ENCODE peak calls at places on chromosomes 5 and 9, in nine cellular contexts. One of them, this sample, is unnamed.

GRCh38 chr5:142316681-142317080 is 8.1 kb downstream of the SPRY4 start:
- DNase-seq in central memory CD4-positive, alpha-beta T cell: no peak
- DNase-seq in KBM-7: no peak
- DNase-seq in activated gamma-delta T cell treated with Interleukin-2 at 50 U/mL for 16 hours: no peak
- DNase-seq in stimulated activated CD8-positive, alpha-beta memory T cell treated with anti-CD3 and anti-CD28 coated beads, Interleukin-7, amount 100 ng/mL, for 1 hour: no peak
- DNase-seq in nucleus accumbens: no peak
- DNase-seq in SK-MEL-5: no peak
- DNase-seq in activated CD4-positive, alpha-beta T cell treated with anti-CD3 and anti-CD28 coated beads, Interleukin-2, amount 50 U/mL, for 1 hour: no peak
- DNase-seq in stimulated activated CD4-positive, alpha-beta T cell treated with anti-CD3 and anti-CD28 coated beads, TNF-alpha, amount 100 ng/mL, for 1 hour: no peak
- DNase-seq in this sample: no peak

GRCh38 chr5:136064510-136064909 is 35.7 kb downstream of the TGFBI start:
- DNase-seq in nucleus accumbens: no peak
- DNase-seq in stimulated activated CD4-positive, alpha-beta T cell treated with anti-CD3 and anti-CD28 coated beads, TNF-alpha, amount 100 ng/mL, for 1 hour: no peak
- DNase-seq in central memory CD4-positive, alpha-beta T cell: no peak
- DNase-seq in stimulated activated CD8-positive, alpha-beta memory T cell treated with anti-CD3 and anti-CD28 coated beads, Interleukin-7, amount 100 ng/mL, for 1 hour: no peak
- DNase-seq in activated gamma-delta T cell treated with Interleukin-2 at 50 U/mL for 16 hours: no peak
- DNase-seq in activated CD4-positive, alpha-beta T cell treated with anti-CD3 and anti-CD28 coated beads, Interleukin-2, amount 50 U/mL, for 1 hour: no peak
- DNase-seq in SK-MEL-5: peak
- DNase-seq in KBM-7: no peak
- DNase-seq in this sample: no peak

GRCh38 chr5:159106193-159106568 is 6.5 kb upstream of the EBF1 start:
- DNase-seq in central memory CD4-positive, alpha-beta T cell: no peak
- DNase-seq in activated CD4-positive, alpha-beta T cell treated with anti-CD3 and anti-CD28 coated beads, Interleukin-2, amount 50 U/mL, for 1 hour: no peak
- DNase-seq in nucleus accumbens: no peak
- DNase-seq in activated gamma-delta T cell treated with Interleukin-2 at 50 U/mL for 16 hours: no peak
- DNase-seq in SK-MEL-5: no peak
- DNase-seq in KBM-7: no peak
- DNase-seq in stimulated activated CD8-positive, alpha-beta memory T cell treated with anti-CD3 and anti-CD28 coated beads, Interleukin-7, amount 100 ng/mL, for 1 hour: no peak
- DNase-seq in stimulated activated CD4-positive, alpha-beta T cell treated with anti-CD3 and anti-CD28 coated beads, TNF-alpha, amount 100 ng/mL, for 1 hour: no peak
- DNase-seq in this sample: peak

GRCh38 chr5:8683528-8683927 is 814.6 kb downstream of the MTRR start:
- DNase-seq in KBM-7: no peak
- DNase-seq in SK-MEL-5: no peak
- DNase-seq in stimulated activated CD4-positive, alpha-beta T cell treated with anti-CD3 and anti-CD28 coated beads, TNF-alpha, amount 100 ng/mL, for 1 hour: no peak
- DNase-seq in stimulated activated CD8-positive, alpha-beta memory T cell treated with anti-CD3 and anti-CD28 coated beads, Interleukin-7, amount 100 ng/mL, for 1 hour: no peak
- DNase-seq in nucleus accumbens: no peak
- DNase-seq in activated CD4-positive, alpha-beta T cell treated with anti-CD3 and anti-CD28 coated beads, Interleukin-2, amount 50 U/mL, for 1 hour: no peak
- DNase-seq in central memory CD4-positive, alpha-beta T cell: no peak
- DNase-seq in activated gamma-delta T cell treated with Interleukin-2 at 50 U/mL for 16 hours: no peak
- DNase-seq in this sample: no peak

GRCh38 chr9:74570879-74571512 is 73.9 kb downstream of the RORB start:
- DNase-seq in stimulated activated CD4-positive, alpha-beta T cell treated with anti-CD3 and anti-CD28 coated beads, TNF-alpha, amount 100 ng/mL, for 1 hour: no peak
- DNase-seq in activated CD4-positive, alpha-beta T cell treated with anti-CD3 and anti-CD28 coated beads, Interleukin-2, amount 50 U/mL, for 1 hour: no peak
- DNase-seq in stimulated activated CD8-positive, alpha-beta memory T cell treated with anti-CD3 and anti-CD28 coated beads, Interleukin-7, amount 100 ng/mL, for 1 hour: no peak
- DNase-seq in nucleus accumbens: peak
- DNase-seq in activated gamma-delta T cell treated with Interleukin-2 at 50 U/mL for 16 hours: no peak
- DNase-seq in SK-MEL-5: peak
- DNase-seq in KBM-7: peak
- DNase-seq in central memory CD4-positive, alpha-beta T cell: no peak
- DNase-seq in this sample: no peak

GRCh38 chr5:76542887-76543690 is 80.1 kb downstream of the F2RL2 start:
- DNase-seq in activated gamma-delta T cell treated with Interleukin-2 at 50 U/mL for 16 hours: peak
- DNase-seq in KBM-7: peak
- DNase-seq in stimulated activated CD8-positive, alpha-beta memory T cell treated with anti-CD3 and anti-CD28 coated beads, Interleukin-7, amount 100 ng/mL, for 1 hour: peak
- DNase-seq in nucleus accumbens: no peak
- DNase-seq in SK-MEL-5: no peak
- DNase-seq in activated CD4-positive, alpha-beta T cell treated with anti-CD3 and anti-CD28 coated beads, Interleukin-2, amount 50 U/mL, for 1 hour: peak
- DNase-seq in central memory CD4-positive, alpha-beta T cell: peak
- DNase-seq in stimulated activated CD4-positive, alpha-beta T cell treated with anti-CD3 and anti-CD28 coated beads, TNF-alpha, amount 100 ng/mL, for 1 hour: peak
- DNase-seq in this sample: peak

GRCh38 chr9:126682928-126683697 is 69.4 kb downstream of the LMX1B start:
- DNase-seq in stimulated activated CD8-positive, alpha-beta memory T cell treated with anti-CD3 and anti-CD28 coated beads, Interleukin-7, amount 100 ng/mL, for 1 hour: no peak
- DNase-seq in stimulated activated CD4-positive, alpha-beta T cell treated with anti-CD3 and anti-CD28 coated beads, TNF-alpha, amount 100 ng/mL, for 1 hour: no peak
- DNase-seq in nucleus accumbens: no peak
- DNase-seq in SK-MEL-5: no peak
- DNase-seq in activated CD4-positive, alpha-beta T cell treated with anti-CD3 and anti-CD28 coated beads, Interleukin-2, amount 50 U/mL, for 1 hour: no peak
- DNase-seq in central memory CD4-positive, alpha-beta T cell: no peak
- DNase-seq in activated gamma-delta T cell treated with Interleukin-2 at 50 U/mL for 16 hours: no peak
- DNase-seq in KBM-7: no peak
- DNase-seq in this sample: no peak

GRCh38 chr5:101679816-101680215 is 616.3 kb downstream of the SLCO4C1 start:
- DNase-seq in stimulated activated CD4-positive, alpha-beta T cell treated with anti-CD3 and anti-CD28 coated beads, TNF-alpha, amount 100 ng/mL, for 1 hour: no peak
- DNase-seq in stimulated activated CD8-positive, alpha-beta memory T cell treated with anti-CD3 and anti-CD28 coated beads, Interleukin-7, amount 100 ng/mL, for 1 hour: no peak
- DNase-seq in activated CD4-positive, alpha-beta T cell treated with anti-CD3 and anti-CD28 coated beads, Interleukin-2, amount 50 U/mL, for 1 hour: no peak
- DNase-seq in nucleus accumbens: no peak
- DNase-seq in activated gamma-delta T cell treated with Interleukin-2 at 50 U/mL for 16 hours: no peak
- DNase-seq in SK-MEL-5: peak
- DNase-seq in central memory CD4-positive, alpha-beta T cell: no peak
- DNase-seq in KBM-7: no peak
- DNase-seq in this sample: no peak

GRCh38 chr5:158701406-158702177 is 398.1 kb downstream of the EBF1 start:
- DNase-seq in stimulated activated CD8-positive, alpha-beta memory T cell treated with anti-CD3 and anti-CD28 coated beads, Interleukin-7, amount 100 ng/mL, for 1 hour: no peak
- DNase-seq in stimulated activated CD4-positive, alpha-beta T cell treated with anti-CD3 and anti-CD28 coated beads, TNF-alpha, amount 100 ng/mL, for 1 hour: no peak
- DNase-seq in activated CD4-positive, alpha-beta T cell treated with anti-CD3 and anti-CD28 coated beads, Interleukin-2, amount 50 U/mL, for 1 hour: no peak
- DNase-seq in SK-MEL-5: no peak
- DNase-seq in KBM-7: no peak
- DNase-seq in activated gamma-delta T cell treated with Interleukin-2 at 50 U/mL for 16 hours: no peak
- DNase-seq in nucleus accumbens: no peak
- DNase-seq in central memory CD4-positive, alpha-beta T cell: no peak
- DNase-seq in this sample: no peak

GRCh38 chr5:167967494-167968180 is 323.8 kb upstream of the WWC1 start:
- DNase-seq in stimulated activated CD8-positive, alpha-beta memory T cell treated with anti-CD3 and anti-CD28 coated beads, Interleukin-7, amount 100 ng/mL, for 1 hour: no peak
- DNase-seq in central memory CD4-positive, alpha-beta T cell: no peak
- DNase-seq in SK-MEL-5: no peak
- DNase-seq in activated CD4-positive, alpha-beta T cell treated with anti-CD3 and anti-CD28 coated beads, Interleukin-2, amount 50 U/mL, for 1 hour: no peak
- DNase-seq in nucleus accumbens: no peak
- DNase-seq in activated gamma-delta T cell treated with Interleukin-2 at 50 U/mL for 16 hours: no peak
- DNase-seq in KBM-7: no peak
- DNase-seq in stimulated activated CD4-positive, alpha-beta T cell treated with anti-CD3 and anti-CD28 coated beads, TNF-alpha, amount 100 ng/mL, for 1 hour: no peak
- DNase-seq in this sample: no peak

GRCh38 chr9:107486674-107487520 is 2.7 kb downstream of the KLF4 start:
- DNase-seq in SK-MEL-5: no peak
- DNase-seq in KBM-7: no peak
- DNase-seq in stimulated activated CD4-positive, alpha-beta T cell treated with anti-CD3 and anti-CD28 coated beads, TNF-alpha, amount 100 ng/mL, for 1 hour: no peak
- DNase-seq in nucleus accumbens: peak
- DNase-seq in stimulated activated CD8-positive, alpha-beta memory T cell treated with anti-CD3 and anti-CD28 coated beads, Interleukin-7, amount 100 ng/mL, for 1 hour: no peak
- DNase-seq in activated CD4-positive, alpha-beta T cell treated with anti-CD3 and anti-CD28 coated beads, Interleukin-2, amount 50 U/mL, for 1 hour: no peak
- DNase-seq in activated gamma-delta T cell treated with Interleukin-2 at 50 U/mL for 16 hours: no peak
- DNase-seq in central memory CD4-positive, alpha-beta T cell: no peak
- DNase-seq in this sample: no peak

GRCh38 chr5:81848368-81848767 is 97.5 kb upstream of the SSBP2 start:
- DNase-seq in nucleus accumbens: no peak
- DNase-seq in activated CD4-positive, alpha-beta T cell treated with anti-CD3 and anti-CD28 coated beads, Interleukin-2, amount 50 U/mL, for 1 hour: no peak
- DNase-seq in KBM-7: peak
- DNase-seq in central memory CD4-positive, alpha-beta T cell: no peak
- DNase-seq in stimulated activated CD8-positive, alpha-beta memory T cell treated with anti-CD3 and anti-CD28 coated beads, Interleukin-7, amount 100 ng/mL, for 1 hour: no peak
- DNase-seq in stimulated activated CD4-positive, alpha-beta T cell treated with anti-CD3 and anti-CD28 coated beads, TNF-alpha, amount 100 ng/mL, for 1 hour: no peak
- DNase-seq in SK-MEL-5: no peak
- DNase-seq in activated gamma-delta T cell treated with Interleukin-2 at 50 U/mL for 16 hours: no peak
- DNase-seq in this sample: no peak

GRCh38 chr9:120846251-120846869 is 3.6 kb upstream of the PSMD5 start:
- DNase-seq in KBM-7: no peak
- DNase-seq in nucleus accumbens: no peak
- DNase-seq in SK-MEL-5: no peak
- DNase-seq in stimulated activated CD4-positive, alpha-beta T cell treated with anti-CD3 and anti-CD28 coated beads, TNF-alpha, amount 100 ng/mL, for 1 hour: no peak
- DNase-seq in activated CD4-positive, alpha-beta T cell treated with anti-CD3 and anti-CD28 coated beads, Interleukin-2, amount 50 U/mL, for 1 hour: no peak
- DNase-seq in activated gamma-delta T cell treated with Interleukin-2 at 50 U/mL for 16 hours: no peak
- DNase-seq in stimulated activated CD8-positive, alpha-beta memory T cell treated with anti-CD3 and anti-CD28 coated beads, Interleukin-7, amount 100 ng/mL, for 1 hour: no peak
- DNase-seq in central memory CD4-positive, alpha-beta T cell: peak
- DNase-seq in this sample: no peak

GRCh38 chr9:136081826-136082495 is 13.1 kb downstream of the NACC2 start:
- DNase-seq in stimulated activated CD8-positive, alpha-beta memory T cell treated with anti-CD3 and anti-CD28 coated beads, Interleukin-7, amount 100 ng/mL, for 1 hour: no peak
- DNase-seq in KBM-7: no peak
- DNase-seq in nucleus accumbens: no peak
- DNase-seq in stimulated activated CD4-positive, alpha-beta T cell treated with anti-CD3 and anti-CD28 coated beads, TNF-alpha, amount 100 ng/mL, for 1 hour: no peak
- DNase-seq in activated CD4-positive, alpha-beta T cell treated with anti-CD3 and anti-CD28 coated beads, Interleukin-2, amount 50 U/mL, for 1 hour: no peak
- DNase-seq in central memory CD4-positive, alpha-beta T cell: no peak
- DNase-seq in activated gamma-delta T cell treated with Interleukin-2 at 50 U/mL for 16 hours: no peak
- DNase-seq in SK-MEL-5: no peak
- DNase-seq in this sample: no peak

GRCh38 chr5:80597500-80597899 is 27.4 kb upstream of the ANKRD34B start:
- DNase-seq in activated gamma-delta T cell treated with Interleukin-2 at 50 U/mL for 16 hours: no peak
- DNase-seq in nucleus accumbens: no peak
- DNase-seq in stimulated activated CD8-positive, alpha-beta memory T cell treated with anti-CD3 and anti-CD28 coated beads, Interleukin-7, amount 100 ng/mL, for 1 hour: no peak
- DNase-seq in KBM-7: no peak
- DNase-seq in activated CD4-positive, alpha-beta T cell treated with anti-CD3 and anti-CD28 coated beads, Interleukin-2, amount 50 U/mL, for 1 hour: no peak
- DNase-seq in stimulated activated CD4-positive, alpha-beta T cell treated with anti-CD3 and anti-CD28 coated beads, TNF-alpha, amount 100 ng/mL, for 1 hour: no peak
- DNase-seq in SK-MEL-5: no peak
- DNase-seq in central memory CD4-positive, alpha-beta T cell: no peak
- DNase-seq in this sample: no peak

GRCh38 chr5:170971-171800 is 20.1 kb upstream of the LRRC14B start:
- DNase-seq in stimulated activated CD8-positive, alpha-beta memory T cell treated with anti-CD3 and anti-CD28 coated beads, Interleukin-7, amount 100 ng/mL, for 1 hour: no peak
- DNase-seq in SK-MEL-5: no peak
- DNase-seq in central memory CD4-positive, alpha-beta T cell: no peak
- DNase-seq in activated gamma-delta T cell treated with Interleukin-2 at 50 U/mL for 16 hours: no peak
- DNase-seq in activated CD4-positive, alpha-beta T cell treated with anti-CD3 and anti-CD28 coated beads, Interleukin-2, amount 50 U/mL, for 1 hour: no peak
- DNase-seq in nucleus accumbens: no peak
- DNase-seq in stimulated activated CD4-positive, alpha-beta T cell treated with anti-CD3 and anti-CD28 coated beads, TNF-alpha, amount 100 ng/mL, for 1 hour: no peak
- DNase-seq in KBM-7: no peak
- DNase-seq in this sample: peak

This sample was measured in activated effector memory CD4-positive, alpha-beta T cell treated with anti-CD3 and anti-CD28 coated beads, Interleukin-2, amount 50 U/mL, for 16 hours.